ENCODE peak calls at places on chromosomes 13 and 19, in four cellular contexts. One of them, this sample, is unnamed.

GRCh38 chr13:60679928-60680693 is 283.1 kb downstream of the TDRD3 start:
- DNase-seq in H7: no peak
- DNase-seq in C1 segment of cervical spinal cord: no peak
- DNase-seq in activated CD4-positive, alpha-beta T cell treated with anti-CD3 and anti-CD28 coated beads, Interleukin-2, amount 50 U/mL, for 1 hour: no peak
- DNase-seq in this sample: no peak

GRCh38 chr19:29495971-29496441 is 29.8 kb upstream of the VSTM2B start:
- DNase-seq in H7: no peak
- DNase-seq in C1 segment of cervical spinal cord: no peak
- DNase-seq in activated CD4-positive, alpha-beta T cell treated with anti-CD3 and anti-CD28 coated beads, Interleukin-2, amount 50 U/mL, for 1 hour: no peak
- DNase-seq in this sample: no peak

GRCh38 chr19:34145741-34146202 is 26.5 kb upstream of the LSM14A start:
- DNase-seq in H7: peak; percentile 71
- DNase-seq in C1 segment of cervical spinal cord: no peak
- DNase-seq in activated CD4-positive, alpha-beta T cell treated with anti-CD3 and anti-CD28 coated beads, Interleukin-2, amount 50 U/mL, for 1 hour: peak; percentile 45
- DNase-seq in this sample: peak; percentile 53

GRCh38 chr19:55442372-55443044 is 592 bp downstream of the SHISA7 start:
- DNase-seq in H7: peak; percentile 84
- DNase-seq in C1 segment of cervical spinal cord: no peak
- DNase-seq in activated CD4-positive, alpha-beta T cell treated with anti-CD3 and anti-CD28 coated beads, Interleukin-2, amount 50 U/mL, for 1 hour: peak; percentile 30
- DNase-seq in this sample: no peak

GRCh38 chr19:44808463-44809371 is at the start of gene BCAM:
- DNase-seq in H7: peak; percentile 99
- DNase-seq in C1 segment of cervical spinal cord: no peak
- DNase-seq in activated CD4-positive, alpha-beta T cell treated with anti-CD3 and anti-CD28 coated beads, Interleukin-2, amount 50 U/mL, for 1 hour: peak; percentile 4
- DNase-seq in this sample: no peak

GRCh38 chr19:45670670-45671453 is 2.8 kb downstream of the GIPR start:
- DNase-seq in H7: peak; percentile 100
- DNase-seq in C1 segment of cervical spinal cord: peak; percentile 19
- DNase-seq in activated CD4-positive, alpha-beta T cell treated with anti-CD3 and anti-CD28 coated beads, Interleukin-2, amount 50 U/mL, for 1 hour: peak; percentile 51
- DNase-seq in this sample: peak; percentile 100

GRCh38 chr19:9531933-9532332 is 6.5 kb downstream of the ZNF426 start:
- DNase-seq in H7: no peak
- DNase-seq in C1 segment of cervical spinal cord: no peak
- DNase-seq in activated CD4-positive, alpha-beta T cell treated with anti-CD3 and anti-CD28 coated beads, Interleukin-2, amount 50 U/mL, for 1 hour: no peak
- DNase-seq in this sample: no peak

GRCh38 chr19:49554701-49555181 is 25.6 kb downstream of the NOSIP start:
- DNase-seq in H7: no peak
- DNase-seq in C1 segment of cervical spinal cord: no peak
- DNase-seq in activated CD4-positive, alpha-beta T cell treated with anti-CD3 and anti-CD28 coated beads, Interleukin-2, amount 50 U/mL, for 1 hour: peak; percentile 20
- DNase-seq in this sample: no peak

GRCh38 chr13:48746816-48747215 is 93.1 kb downstream of the CYSLTR2 start:
- DNase-seq in H7: no peak
- DNase-seq in C1 segment of cervical spinal cord: no peak
- DNase-seq in activated CD4-positive, alpha-beta T cell treated with anti-CD3 and anti-CD28 coated beads, Interleukin-2, amount 50 U/mL, for 1 hour: no peak
- DNase-seq in this sample: no peak

GRCh38 chr13:27607125-27607524 is 13.2 kb downstream of the LNX2 start:
- DNase-seq in H7: no peak
- DNase-seq in C1 segment of cervical spinal cord: no peak
- DNase-seq in activated CD4-positive, alpha-beta T cell treated with anti-CD3 and anti-CD28 coated beads, Interleukin-2, amount 50 U/mL, for 1 hour: no peak
- DNase-seq in this sample: no peak